ENCODE peak calls at places on chromosomes 6 and 20, in eight cellular contexts. Z is BE2C, P is stomach, Q is AG04450, A is cardiac fibroblast, K is NB4, S is astrocyte of the spinal cord, X is epithelial cell of proximal tubule. R is an unnamed sample.

GRCh38 chr6:165321555-165322145 is 12.2 kb upstream of the C6orf118 start:
- DNase-seq in Z (no peak), P (no peak), Q (no peak), A (no peak), K (no peak), S (no peak), X (no peak), R (no peak)

GRCh38 chr20:33918662-33919061 is 75.0 kb upstream of the RALY start:
- DNase-seq in Z (no peak), P (no peak), Q (no peak), A (no peak), K (no peak), S (no peak), X (no peak), R (no peak)

GRCh38 chr6:3991941-3992340 is 87.0 kb downstream of the FAM217A start:
- DNase-seq in Z (no peak), P (no peak), Q (no peak), A (no peak), K (no peak), S (no peak), X (no peak), R (no peak)

GRCh38 chr6:33297406-33297955 is 1.3 kb downstream of the RGL2 start:
- DNase-seq in Z (no peak), P (peak), Q (no peak), A (no peak), K (peak), S (no peak), X (no peak), R (no peak)

GRCh38 chr20:38581830-38582358 is 897 bp downstream of the ADIG start:
- DNase-seq in Z (no peak), P (no peak), Q (no peak), A (no peak), K (no peak), S (no peak), X (no peak), R (no peak)

GRCh38 chr6:161048636-161049035 is 57.1 kb downstream of the MAP3K4 start:
- DNase-seq in Z (peak), P (no peak), Q (peak), A (peak), K (no peak), S (peak), X (no peak), R (peak)

GRCh38 chr6:102520981-102521380 is 1127.5 kb downstream of the GRIK2 start:
- DNase-seq in Z (no peak), P (no peak), Q (no peak), A (no peak), K (no peak), S (no peak), X (no peak), R (no peak)

GRCh38 chr6:36596359-36596758 is 2.2 kb downstream of the SRSF3 start:
- DNase-seq in Z (no peak), P (no peak), Q (no peak), A (no peak), K (no peak), S (no peak), X (no peak), R (no peak)

GRCh38 chr6:149114167-149114566 is 203.3 kb upstream of the TAB2 start:
- DNase-seq in Z (no peak), P (no peak), Q (no peak), A (no peak), K (no peak), S (no peak), X (no peak), R (no peak)

GRCh38 chr20:60255426-60255825 is 297.2 kb downstream of the CDH26 start:
- DNase-seq in Z (no peak), P (no peak), Q (no peak), A (no peak), K (no peak), S (no peak), X (no peak), R (no peak)

GRCh38 chr20:49635171-49635570 is 67.2 kb upstream of the PTGIS start:
- DNase-seq in Z (peak), P (no peak), Q (no peak), A (no peak), K (no peak), S (no peak), X (no peak), R (no peak)

GRCh38 chr20:38081575-38081974 is 48.0 kb downstream of the RPRD1B start:
- DNase-seq in Z (no peak), P (no peak), Q (no peak), A (no peak), K (no peak), S (no peak), X (no peak), R (no peak)

GRCh38 chr6:79257381-79258205 is 23.1 kb upstream of the HMGN3 start:
- DNase-seq in Z (peak), P (no peak), Q (no peak), A (peak), K (no peak), S (peak), X (no peak), R (no peak)

GRCh38 chr6:127879685-127880084 is 21.2 kb downstream of the THEMIS start:
- DNase-seq in Z (peak), P (no peak), Q (no peak), A (peak), K (no peak), S (peak), X (no peak), R (no peak)

GRCh38 chr6:84522135-84522535 is 242.3 kb downstream of the TBX18 start:
- DNase-seq in Z (no peak), P (no peak), Q (peak), A (peak), K (no peak), S (peak), X (peak), R (peak)

GRCh38 chr20:24698189-24698588 is 228.8 kb downstream of the SYNDIG1 start:
- DNase-seq in Z (no peak), P (peak), Q (no peak), A (no peak), K (no peak), S (no peak), X (no peak), R (no peak)

GRCh38 chr6:2477723-2478122 is 232.3 kb upstream of the GMDS start:
- DNase-seq in Z (no peak), P (no peak), Q (no peak), A (no peak), K (no peak), S (no peak), X (no peak), R (no peak)

GRCh38 chr6:7973603-7974002 is 63.0 kb upstream of the TXNDC5 start:
- DNase-seq in Z (no peak), P (no peak), Q (no peak), A (no peak), K (no peak), S (no peak), X (no peak), R (no peak)

GRCh38 chr6:105889902-105890301 is 196.2 kb upstream of the PRDM1 start:
- DNase-seq in Z (no peak), P (no peak), Q (no peak), A (no peak), K (no peak), S (no peak), X (no peak), R (no peak)

GRCh38 chr6:161272600-161273355 is 1.1 kb downstream of the AGPAT4 start:
- DNase-seq in Z (peak), P (no peak), Q (no peak), A (peak), K (no peak), S (peak), X (no peak), R (no peak)

GRCh38 chr6:11609324-11610071 is 71.9 kb downstream of the TMEM170B start:
- DNase-seq in Z (no peak), P (no peak), Q (no peak), A (peak), K (no peak), S (peak), X (peak), R (peak)

GRCh38 chr6:128573036-128573435 is 52.6 kb upstream of the PTPRK start:
- DNase-seq in Z (no peak), P (no peak), Q (no peak), A (no peak), K (no peak), S (no peak), X (no peak), R (no peak)

GRCh38 chr20:7993703-7994102 is 25.9 kb downstream of the TMX4 start:
- DNase-seq in Z (no peak), P (no peak), Q (no peak), A (no peak), K (no peak), S (no peak), X (no peak), R (no peak)

GRCh38 chr6:10569392-10570127 is 48.4 kb downstream of the GCNT2 start:
- DNase-seq in Z (no peak), P (no peak), Q (no peak), A (no peak), K (no peak), S (no peak), X (no peak), R (no peak)

GRCh38 chr6:137358273-137358672 is 135.9 kb downstream of the OLIG3 start:
- DNase-seq in Z (no peak), P (no peak), Q (no peak), A (no peak), K (no peak), S (no peak), X (no peak), R (no peak)

GRCh38 chr20:5557123-5557522 is 193.1 kb upstream of the SHLD1 start:
- DNase-seq in Z (peak), P (peak), Q (no peak), A (peak), K (peak), S (peak), X (peak), R (no peak)

GRCh38 chr20:805713-806112 is 27.8 kb upstream of the FAM110A start:
- DNase-seq in Z (no peak), P (no peak), Q (no peak), A (no peak), K (peak), S (peak), X (no peak), R (no peak)

GRCh38 chr6:137271245-137272183 is 52.3 kb upstream of the IFNGR1 start:
- DNase-seq in Z (no peak), P (no peak), Q (peak), A (peak), K (peak), S (peak), X (peak), R (no peak)

GRCh38 chr6:100035873-100036653 is 42.0 kb upstream of the MCHR2 start:
- DNase-seq in Z (no peak), P (no peak), Q (no peak), A (no peak), K (no peak), S (no peak), X (peak), R (no peak)

GRCh38 chr6:36595168-36595818 is 1.1 kb downstream of the SRSF3 start:
- DNase-seq in Z (no peak), P (no peak), Q (no peak), A (peak), K (peak), S (peak), X (no peak), R (no peak)

GRCh38 chr20:44979090-44979621 is 12.8 kb downstream of the STK4 start:
- DNase-seq in Z (no peak), P (no peak), Q (no peak), A (peak), K (peak), S (peak), X (no peak), R (no peak)

GRCh38 chr20:43537921-43538854 is 20.6 kb upstream of the SGK2 start:
- DNase-seq in Z (peak), P (peak), Q (peak), A (peak), K (peak), S (peak), X (no peak), R (no peak)

GRCh38 chr6:30450908-30451818 is 38.1 kb upstream of the HLA-E start:
- DNase-seq in Z (no peak), P (peak), Q (peak), A (peak), K (peak), S (peak), X (no peak), R (peak)

DNA sequence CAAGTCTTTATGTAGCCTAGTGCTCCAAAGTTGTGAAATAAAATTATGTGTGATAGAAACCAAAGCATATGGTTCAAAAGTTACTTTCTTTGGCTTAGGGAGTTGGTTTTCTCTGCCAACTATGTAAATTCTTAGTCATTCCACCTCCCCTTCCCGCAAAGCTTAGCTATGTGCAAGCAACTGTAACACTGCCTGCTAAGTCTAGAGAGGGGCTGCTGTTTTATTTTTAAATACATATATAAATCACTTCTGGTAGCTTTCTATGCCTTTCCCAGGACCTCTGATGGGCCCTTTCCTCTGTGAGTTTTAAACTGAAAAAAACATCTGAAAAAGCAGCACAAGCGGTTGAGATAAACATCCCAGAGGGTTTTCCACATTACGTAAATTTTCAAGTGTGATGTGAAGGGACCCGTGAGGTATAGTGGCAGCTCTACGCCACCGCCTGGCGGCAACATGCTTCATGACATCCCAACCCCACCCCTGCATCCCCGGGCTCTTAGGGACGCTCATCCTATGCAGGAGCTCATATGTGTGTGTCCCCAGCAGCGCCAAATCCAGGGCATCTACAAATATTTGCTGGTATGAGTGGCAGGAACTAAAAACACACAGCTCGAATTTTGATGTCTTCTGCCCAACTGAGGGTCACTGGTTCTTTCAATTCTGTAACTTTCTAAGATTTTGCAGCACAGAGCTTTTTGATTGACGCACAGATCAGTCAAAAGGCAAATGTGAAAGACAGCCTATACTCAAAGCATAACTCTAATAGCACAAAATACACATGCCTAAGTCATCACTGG is 12.8 kb downstream of the SAYSD1 start:
- DNase-seq in Z (no peak), P (peak), Q (peak), A (peak), K (peak), S (peak), X (no peak), R (peak)
- TF ChIP-seq CTCF in Z (no peak), P (peak), Q (peak), A (peak), K (peak), S (peak), X (no peak), R (peak)

GRCh38 chr6:156955494-156956183 is 178.5 kb downstream of the ARID1B start:
- DNase-seq in Z (peak), P (peak), Q (no peak), A (peak), K (peak), S (peak), X (no peak), R (no peak)

GRCh38 chr6:156954781-156955180 is 177.6 kb downstream of the ARID1B start:
- DNase-seq in Z (no peak), P (no peak), Q (no peak), A (no peak), K (no peak), S (no peak), X (no peak), R (no peak)

GRCh38 chr6:156953125-156953477 is 175.9 kb downstream of the ARID1B start:
- DNase-seq in Z (no peak), P (no peak), Q (no peak), A (no peak), K (peak), S (no peak), X (no peak), R (no peak)

GRCh38 chr6:156953478-156954146 is 176.4 kb downstream of the ARID1B start:
- DNase-seq in Z (peak), P (no peak), Q (peak), A (peak), K (peak), S (peak), X (peak), R (peak)

DNA sequence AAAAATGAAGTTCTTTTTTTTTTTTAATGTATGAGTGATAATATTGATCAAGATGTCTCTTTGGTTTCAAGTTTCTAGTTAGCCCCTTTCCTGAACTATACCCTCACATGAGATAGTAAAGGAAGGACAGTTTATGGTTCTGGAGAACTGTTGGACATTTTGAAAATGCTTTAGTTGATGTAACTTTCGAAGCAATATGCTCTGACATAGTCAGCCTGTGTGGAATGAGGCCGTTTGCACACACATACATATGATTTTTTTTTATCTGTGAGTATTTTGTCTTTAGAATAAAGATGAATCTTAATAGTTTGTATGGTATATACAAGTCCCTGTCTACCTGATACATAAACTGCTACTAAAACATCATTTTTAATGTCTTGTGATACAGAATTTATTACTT is 177.0 kb downstream of the ARID1B start:
- DNase-seq in Z (no peak), P (no peak), Q (no peak), A (no peak), K (no peak), S (no peak), X (no peak), R (no peak)
- H3K4me3 ChIP-seq in Z (no peak), P (no peak), Q (no peak), A (no peak), K (no peak), S (no peak), X (no peak), R (no peak)

GRCh38 chr6:56842602-56843475 is 112.1 kb upstream of the BEND6 start:
- DNase-seq in Z (peak), P (no peak), Q (no peak), A (peak), K (peak), S (peak), X (no peak), R (no peak)

GRCh38 chr6:56841751-56842150 is 113.2 kb upstream of the BEND6 start:
- DNase-seq in Z (no peak), P (no peak), Q (no peak), A (no peak), K (no peak), S (no peak), X (no peak), R (no peak)

GRCh38 chr6:56841372-56841749 is 113.5 kb upstream of the BEND6 start:
- DNase-seq in Z (no peak), P (no peak), Q (no peak), A (no peak), K (no peak), S (no peak), X (no peak), R (no peak)

GRCh38 chr6:56845027-56845426 is 109.9 kb upstream of the BEND6 start:
- DNase-seq in Z (no peak), P (no peak), Q (no peak), A (no peak), K (no peak), S (no peak), X (no peak), R (no peak)

DNA sequence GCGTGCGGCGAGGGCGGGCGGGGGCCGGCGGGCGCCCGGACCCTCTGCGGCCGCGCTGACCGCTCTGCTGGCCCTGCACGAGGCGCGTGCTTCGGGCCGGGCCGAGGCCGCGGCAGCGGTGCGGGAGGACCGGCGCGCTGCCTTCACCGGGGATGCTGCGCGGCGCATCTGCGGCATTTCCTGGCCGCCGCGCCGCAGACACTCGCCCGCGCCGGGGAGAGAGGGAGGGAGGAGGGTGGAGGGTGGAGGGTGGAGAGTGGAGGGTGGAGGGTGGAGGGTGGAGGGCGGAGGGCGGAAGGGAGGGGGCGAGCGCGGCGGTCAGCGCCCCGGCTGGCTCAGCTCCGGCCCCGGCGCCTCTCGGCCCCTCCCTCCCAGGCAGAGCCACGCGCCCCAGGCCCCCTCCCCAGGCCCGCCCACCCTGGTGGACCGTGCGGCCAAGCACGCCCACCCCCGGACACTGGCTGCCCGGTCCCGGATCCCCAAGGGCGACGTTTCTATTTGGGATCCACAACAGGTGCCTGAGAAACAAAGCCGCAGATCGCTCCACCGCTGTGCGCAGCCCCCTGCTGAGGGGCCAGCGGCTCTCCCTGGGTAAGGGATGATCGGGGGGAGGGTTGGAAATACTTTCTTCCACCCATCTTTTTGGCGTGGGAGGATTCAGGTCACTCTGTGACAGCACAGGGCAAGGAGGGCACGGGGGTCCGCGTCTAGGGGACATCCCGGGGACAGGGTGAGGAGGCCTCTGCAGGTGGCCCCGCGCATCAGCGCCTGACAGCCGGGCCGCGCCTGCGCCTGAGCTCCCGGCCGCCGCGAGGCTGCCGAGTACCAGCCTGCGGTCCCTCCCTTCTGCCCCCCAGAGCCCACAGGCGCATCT is 111.2 kb upstream of the BEND6 start:
- DNase-seq in Z (peak), P (peak), Q (no peak), A (peak), K (peak), S (peak), X (no peak), R (no peak)
- TF ChIP-seq CTCF in Z (peak), P (peak), Q (peak), A (peak), K (peak), S (peak), X (peak), R (peak)

GRCh38 chr6:159112714-159113113 is 56.5 kb upstream of the FNDC1 start:
- DNase-seq in Z (no peak), P (no peak), Q (no peak), A (no peak), K (no peak), S (no peak), X (no peak), R (no peak)

GRCh38 chr6:159117031-159117430 is 52.2 kb upstream of the FNDC1 start:
- DNase-seq in Z (no peak), P (no peak), Q (no peak), A (peak), K (no peak), S (no peak), X (no peak), R (no peak)

GRCh38 chr6:159113223-159113622 is 56.0 kb upstream of the FNDC1 start:
- DNase-seq in Z (no peak), P (no peak), Q (no peak), A (no peak), K (no peak), S (no peak), X (no peak), R (no peak)

GRCh38 chr6:159116343-159116742 is 52.9 kb upstream of the FNDC1 start:
- DNase-seq in Z (no peak), P (no peak), Q (no peak), A (no peak), K (peak), S (no peak), X (no peak), R (no peak)

DNA sequence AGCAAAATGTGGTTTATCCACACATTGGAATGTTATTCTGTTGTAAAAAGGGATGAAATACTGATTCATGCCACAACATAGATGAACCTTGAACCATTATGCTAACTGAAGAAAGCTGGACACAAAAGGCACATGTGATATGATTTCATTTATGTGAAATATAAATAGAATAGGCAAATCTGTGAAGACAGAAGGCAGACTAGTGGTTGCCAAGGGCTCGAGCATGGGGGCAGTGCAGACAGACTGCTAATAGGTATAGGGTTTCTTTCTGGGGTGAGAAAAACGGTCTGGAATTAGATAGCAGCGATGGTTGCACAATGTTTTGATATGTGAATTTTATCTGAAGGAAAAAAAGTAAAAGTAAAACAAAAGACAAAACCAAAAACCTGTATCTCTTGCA is 54.6 kb upstream of the FNDC1 start:
- DNase-seq in Z (no peak), P (no peak), Q (no peak), A (no peak), K (no peak), S (no peak), X (no peak), R (no peak)
- H3K4me3 ChIP-seq in Z (no peak), P (no peak), Q (no peak), A (no peak), K (no peak), S (no peak), X (no peak), R (no peak)

GRCh38 chr6:44004625-44005506 is 122.4 kb downstream of the MRPL14 start:
- DNase-seq in Z (no peak), P (no peak), Q (no peak), A (no peak), K (peak), S (no peak), X (no peak), R (no peak)
- TF ChIP-seq CTCF in Z (peak), P (no peak), Q (peak), A (peak), K (peak), S (peak), X (peak), R (peak)